ENCODE peak calls at places on chromosomes 3 and 15, in nine cellular contexts. N is esophagus muscularis mucosa, P is fibroblast of lung, C is left ventricle myocardium inferior, O is tibial artery, A is body of pancreas, Q is OCI-LY7, F is breast epithelium, Y is upper lobe of right lung. U is an unnamed sample. For H3K4me1, the result is how much of the 10 kb centered on the place peaks cover.

GRCh38 chr3:65729553-65729952 is 309.2 kb downstream of the MAGI1 start:
- DNase-seq in A (no peak), O (no peak), C (no peak), Y (no peak), Q (no peak), P (peak), F (no peak), N (no peak), U (peak)

GRCh38 chr3:141444586-141445285 is 42.1 kb upstream of the RASA2 start:
- DNase-seq in P (peak), N (no peak), A (no peak), F (no peak), Q (no peak), C (no peak), Y (no peak), O (no peak), U (no peak)

GRCh38 chr15:50764331-50765201 is 940 bp downstream of the SPPL2A start:
- DNase-seq in A (no peak), F (no peak), C (no peak), O (no peak), Y (no peak), P (peak), Q (peak), N (no peak), U (no peak)

GRCh38 chr15:82648257-82649103 is 1.3 kb upstream of the CPEB1 start:
- DNase-seq in Q (no peak), A (no peak), Y (no peak), C (no peak), N (no peak), F (no peak), O (no peak), P (no peak), U (no peak)

GRCh38 chr3:170511371-170511770 is 74.5 kb downstream of the SLC7A14 start:
- DNase-seq in P (no peak), Q (no peak), N (no peak), F (no peak), O (no peak), C (no peak), A (no peak), Y (no peak), U (no peak)

GRCh38 chr15:34014556-34014955 is 24.4 kb downstream of the AVEN start:
- DNase-seq in F (no peak), O (no peak), Y (no peak), N (no peak), A (no peak), C (no peak), P (peak), Q (no peak), U (no peak)

GRCh38 chr3:189568931-189569330 is 62.3 kb upstream of the TP63 start:
- DNase-seq in Y (no peak), N (no peak), A (no peak), Q (no peak), P (no peak), O (no peak), F (no peak), C (no peak), U (no peak)

GRCh38 chr3:9395570-9396300 is 1.7 kb upstream of the SETD5 start:
- DNase-seq in C (no peak), Y (no peak), N (no peak), P (no peak), A (no peak), Q (no peak), O (no peak), F (no peak), U (no peak)

GRCh38 chr15:39461536-39462140 is 119.2 kb upstream of the THBS1 start:
- DNase-seq in F (no peak), Q (no peak), O (no peak), P (peak), A (peak), N (no peak), C (peak), Y (no peak), U (peak)

GRCh38 chr3:47057212-47057671 is 77.8 kb downstream of the NBEAL2 start:
- DNase-seq in A (no peak), F (no peak), O (no peak), N (no peak), C (no peak), Y (no peak), Q (no peak), P (peak), U (no peak)

GRCh38 chr3:148087601-148088371 is 609.9 kb upstream of the AGTR1 start:
- DNase-seq in N (no peak), O (no peak), A (no peak), P (no peak), F (no peak), Q (no peak), Y (no peak), C (no peak), U (no peak)

GRCh38 chr3:169379496-169380121 is 283.9 kb downstream of the MECOM start:
- DNase-seq in N (no peak), P (no peak), Q (no peak), F (no peak), Y (no peak), A (no peak), O (no peak), C (no peak), U (no peak)

GRCh38 chr15:83066034-83066760 is 855 bp downstream of the BTBD1 start:
- DNase-seq in N (no peak), A (no peak), F (no peak), O (no peak), Q (peak), Y (no peak), P (no peak), C (peak), U (no peak)

GRCh38 chr3:43525941-43526607 is 95.7 kb downstream of the ANO10 start:
- DNase-seq in Y (no peak), Q (no peak), C (no peak), N (no peak), O (no peak), A (no peak), P (peak), F (no peak), U (no peak)

GRCh38 chr15:45253330-45253729 is 1.3 kb downstream of the SLC28A2 start:
- DNase-seq in P (no peak), A (no peak), O (no peak), N (no peak), C (no peak), Q (peak), F (no peak), Y (no peak), U (no peak)

GRCh38 chr3:171768281-171768925 is 41.9 kb downstream of the PLD1 start:
- DNase-seq in A (no peak), Q (no peak), N (no peak), C (no peak), F (no peak), P (no peak), Y (no peak), O (no peak), U (no peak)

GRCh38 chr3:194592798-194593752 is 40.1 kb downstream of the TMEM44 start:
- DNase-seq in F (no peak), Q (peak), N (no peak), P (peak), Y (no peak), C (no peak), A (peak), O (peak), U (no peak)

DNA sequence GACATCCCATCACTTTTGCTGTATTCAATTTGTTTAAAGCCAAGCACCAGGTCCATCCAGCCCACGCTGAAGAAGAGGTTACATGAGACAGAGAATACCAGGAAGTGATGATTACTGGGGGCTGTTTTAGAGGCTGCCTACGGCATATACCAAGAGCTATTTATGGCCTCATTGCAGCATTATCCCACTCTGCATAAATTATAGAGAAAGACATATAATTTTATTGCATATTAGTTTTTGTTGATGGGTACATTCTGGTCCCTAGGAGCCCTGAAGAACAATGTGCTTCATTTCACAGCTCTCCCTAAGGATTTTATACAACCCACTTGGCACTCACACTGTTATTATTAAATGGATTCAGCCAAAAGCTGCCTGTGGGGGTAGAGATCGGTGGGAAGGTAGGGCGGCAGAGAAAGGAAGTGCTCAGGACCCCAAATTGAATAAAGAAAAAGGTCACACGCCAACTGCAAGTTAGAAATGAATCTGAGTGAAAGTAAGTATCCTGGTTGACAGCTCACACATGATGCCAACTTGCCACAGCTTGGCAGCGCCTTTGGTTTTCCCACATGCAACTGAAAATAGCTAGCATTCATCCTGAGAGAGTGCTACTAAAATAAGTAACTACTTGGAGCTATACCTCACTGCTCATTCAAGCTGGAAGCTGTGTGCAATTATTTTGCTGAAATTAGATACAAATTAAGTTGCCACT is 73.7 kb downstream of the CCNL1 start:
- DNase-seq in Q (no peak), A (peak), N (no peak), C (peak), F (no peak), O (peak), P (no peak), Y (no peak), U (no peak)
- TF ChIP-seq CTCF in Q (no peak), A (no peak), N (no peak), C (no peak), F (no peak), O (no peak), P (no peak), Y (no peak), U (no peak)

GRCh38 chr3:17983106-17983505 is 240.7 kb upstream of the TBC1D5 start:
- DNase-seq in C (no peak), P (no peak), A (no peak), O (no peak), F (no peak), N (no peak), Y (no peak), Q (no peak), U (no peak)

GRCh38 chr3:17979911-17980310 is 237.5 kb upstream of the TBC1D5 start:
- DNase-seq in A (no peak), O (no peak), C (no peak), N (no peak), P (no peak), Q (no peak), F (no peak), Y (no peak), U (no peak)

GRCh38 chr3:17974206-17974841 is 231.9 kb upstream of the TBC1D5 start:
- DNase-seq in Y (no peak), A (no peak), P (no peak), C (no peak), Q (peak), F (no peak), O (no peak), N (no peak), U (no peak)

GRCh38 chr3:17982211-17982880 is 239.9 kb upstream of the TBC1D5 start:
- DNase-seq in A (no peak), Y (no peak), P (no peak), F (no peak), O (no peak), N (no peak), C (no peak), Q (no peak), U (no peak)

DNA sequence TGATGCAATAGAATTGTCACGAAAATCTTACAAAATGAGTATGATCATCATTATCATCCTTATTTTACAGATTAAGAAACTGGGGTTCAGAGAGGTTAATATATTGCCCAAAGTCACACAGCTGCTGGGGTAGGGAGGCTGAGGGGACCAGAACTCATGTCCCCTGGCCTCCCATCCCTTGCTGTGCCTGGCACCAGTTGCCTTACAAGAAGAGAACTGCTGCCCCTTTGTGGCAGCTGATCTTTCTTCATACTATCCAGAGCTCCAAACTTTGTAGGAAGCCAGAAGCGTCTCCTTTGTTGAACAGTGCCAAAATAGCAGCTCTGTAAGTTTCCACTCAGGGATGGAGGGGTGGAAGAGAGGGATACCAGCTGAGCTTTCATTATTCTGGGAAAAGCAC is 236.8 kb upstream of the TBC1D5 start:
- DNase-seq in C (no peak), P (no peak), Y (no peak), O (no peak), Q (peak), N (no peak), F (no peak), A (no peak), U (no peak)
- H3K4me1 ChIP-seq in C (under half), P (under half), Y (under half), O (under half), Q (under half), N (under half), F (under half), A (under half), U (under half)

DNA sequence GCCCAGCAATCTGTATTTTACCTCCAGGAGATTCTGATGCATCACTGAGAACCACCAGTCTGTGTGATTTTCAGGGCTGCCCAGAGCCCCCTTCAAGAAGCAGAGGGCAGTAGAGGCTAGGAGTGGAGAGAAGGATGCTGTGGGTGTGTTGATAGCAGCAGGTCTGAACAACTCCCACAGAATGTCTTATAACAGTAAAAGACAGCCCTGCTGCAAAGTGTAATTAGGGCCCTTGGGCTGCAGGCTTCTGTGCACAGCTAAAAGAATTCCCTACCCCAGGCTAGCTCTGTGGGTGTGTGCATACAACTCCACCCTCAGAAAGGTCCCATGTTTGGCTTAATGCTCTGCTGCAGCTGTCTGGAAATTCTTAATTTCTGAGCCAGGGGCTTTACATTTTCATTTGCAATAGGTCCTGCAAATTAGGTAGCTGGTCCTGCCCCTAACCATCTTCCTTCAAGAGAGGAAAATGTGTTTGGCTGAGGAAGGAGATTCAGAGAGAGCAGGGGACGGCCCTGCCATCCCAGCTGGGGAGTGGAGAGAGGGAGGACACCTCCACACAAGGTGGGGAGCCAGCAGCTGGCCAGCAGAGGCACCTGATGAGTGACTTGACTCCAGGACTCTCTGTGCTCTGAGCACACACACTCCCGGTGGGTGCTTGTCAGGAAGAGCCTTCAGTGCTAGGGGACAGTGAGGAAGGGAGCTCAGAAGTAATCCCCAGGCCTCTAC is 43.3 kb upstream of the RAB6B start:
- DNase-seq in F (no peak), Q (no peak), Y (no peak), A (no peak), O (peak), N (no peak), P (peak), C (no peak), U (no peak)
- TF ChIP-seq CTCF in F (no peak), Q (no peak), Y (no peak), A (no peak), O (no peak), N (no peak), P (peak), C (peak), U (no peak)

GRCh38 chr15:66730168-66731014 is 28.4 kb downstream of the SMAD6 start:
- DNase-seq in O (no peak), C (no peak), F (no peak), Y (no peak), Q (no peak), P (peak), A (no peak), N (no peak), U (no peak)
- H3K4me1 ChIP-seq in O (under half), C (under half), F (under half), Y (under half), Q (under half), P (under half), A (under half), N (under half), U (under half)